ENCODE peak calls at places on chromosomes 16 and 17, in four cellular contexts. B is WERI-Rb-1, E is H9, K is heart right ventricle. S is an unnamed sample. For H3K9me3, the result is how much of the 10 kb centered on the place peaks cover.

GRCh38 chr16:29007865-29008593 is 23.2 kb downstream of the LAT start:
- DNase-seq in B (no peak), E (no peak), K (no peak), S (no peak)

GRCh38 chr16:73034374-73034773 is 13.6 kb downstream of the ZFHX3 start:
- DNase-seq in E (no peak), K (no peak), B (no peak), S (peak)

GRCh38 chr17:50604470-50604869 is 30.2 kb upstream of the ABCC3 start:
- DNase-seq in B (no peak), E (peak), K (peak), S (peak)

GRCh38 chr16:580946-581498 is 8.8 kb upstream of the RAB40C start:
- DNase-seq in B (no peak), E (no peak), K (no peak), S (no peak)

GRCh38 chr16:64950262-64950661 is 171.6 kb downstream of the CDH11 start:
- DNase-seq in B (peak), K (no peak), E (peak), S (peak)

GRCh38 chr17:1626333-1626732 is 2.3 kb downstream of the SLC43A2 start:
- DNase-seq in E (no peak), B (peak), K (no peak), S (peak)

GRCh38 chr16:75810342-75810741 is 84.1 kb upstream of the CPHXL start:
- DNase-seq in E (no peak), B (no peak), K (no peak), S (no peak)

GRCh38 chr17:17830740-17831207 is 6.0 kb downstream of the SREBF1 start:
- DNase-seq in K (no peak), E (no peak), B (no peak), S (no peak)

GRCh38 chr17:75688209-75688771 is 21.2 kb downstream of the SAP30BP start:
- DNase-seq in B (no peak), K (no peak), E (no peak), S (no peak)

GRCh38 chr17:17484451-17484899 is 7.7 kb downstream of the MED9 start:
- DNase-seq in K (no peak), B (no peak), E (no peak), S (no peak)

GRCh38 chr17:56880571-56880970 is 33.3 kb downstream of the TRIM25 start:
- DNase-seq in B (no peak), E (no peak), K (no peak), S (no peak)

GRCh38 chr17:13209091-13209490 is 191.3 kb upstream of the ELAC2 start:
- DNase-seq in K (no peak), E (no peak), B (no peak), S (no peak)

GRCh38 chr17:48241770-48242497 is 134.4 kb downstream of the SNX11 start:
- DNase-seq in K (no peak), B (peak), E (no peak), S (peak)

GRCh38 chr17:41754066-41754465 is 19.6 kb upstream of the HAP1 start:
- DNase-seq in E (no peak), B (peak), K (no peak), S (no peak)

GRCh38 chr17:38797091-38797490 is 2.3 kb downstream of the PIP4K2B start:
- DNase-seq in B (no peak), E (no peak), K (no peak), S (no peak)

GRCh38 chr16:714079-714478 is 839 bp upstream of the METRN start:
- DNase-seq in B (no peak), K (no peak), E (no peak), S (no peak)

GRCh38 chr17:7562208-7562605 is 488 bp downstream of the SENP3 start:
- DNase-seq in K (no peak), E (no peak), B (no peak), S (no peak)

GRCh38 chr16:31715915-31716314 is 157.7 kb upstream of the ZNF267 start:
- DNase-seq in K (no peak), B (no peak), E (no peak), S (no peak)

GRCh38 chr16:31713945-31714898 is 159.4 kb upstream of the ZNF267 start:
- DNase-seq in E (peak), B (no peak), K (no peak), S (peak)

GRCh38 chr16:31713071-31713944 is 160.3 kb upstream of the ZNF267 start:
- DNase-seq in B (peak), K (peak), E (peak), S (peak)

GRCh38 chr16:31714899-31715504 is 158.6 kb upstream of the ZNF267 start:
- DNase-seq in E (no peak), K (no peak), B (no peak), S (no peak)

GRCh38 chr16:31718998-31719397 is 154.6 kb upstream of the ZNF267 start:
- DNase-seq in B (no peak), K (no peak), E (no peak), S (no peak)
- H3K9me3 ChIP-seq in B (under half), K (under half), E (under half), S (under half)

GRCh38 chr17:34151081-34151480 is 104.0 kb upstream of the CCL2 start:
- DNase-seq in B (no peak), E (no peak), K (no peak), S (no peak)

DNA sequence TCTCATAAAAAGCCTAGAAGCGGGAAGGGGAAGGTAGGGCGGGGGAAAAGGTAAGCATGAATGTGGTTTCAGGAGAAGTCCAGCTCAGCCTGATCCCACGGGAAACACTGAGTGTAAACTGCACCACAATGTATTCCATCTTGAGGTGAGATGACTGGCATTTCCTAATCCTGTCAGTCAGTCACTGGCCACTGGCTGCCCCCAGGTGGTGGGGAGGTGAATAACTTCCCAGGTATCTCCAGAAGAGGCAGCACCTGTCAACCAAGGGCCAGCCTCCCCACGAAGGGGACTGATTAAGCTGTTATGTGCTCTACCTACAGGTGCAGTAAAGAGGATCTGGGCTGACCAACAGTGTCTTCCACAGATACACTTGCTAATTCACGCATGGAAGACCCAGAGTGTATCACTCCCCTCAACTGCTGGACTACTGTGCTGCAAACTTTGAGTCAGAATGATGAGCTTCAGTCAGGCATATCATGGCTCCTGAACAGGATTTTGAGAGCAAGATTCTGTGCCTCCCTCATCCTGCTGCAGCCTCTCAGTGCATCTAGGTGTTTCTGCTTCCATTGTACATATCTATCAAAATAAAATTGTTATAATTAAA is 108.5 kb upstream of the CCL2 start:
- DNase-seq in K (peak), B (peak), E (peak), S (peak)
- TF ChIP-seq CTCF in K (peak), B (peak), E (peak), S (peak)

DNA sequence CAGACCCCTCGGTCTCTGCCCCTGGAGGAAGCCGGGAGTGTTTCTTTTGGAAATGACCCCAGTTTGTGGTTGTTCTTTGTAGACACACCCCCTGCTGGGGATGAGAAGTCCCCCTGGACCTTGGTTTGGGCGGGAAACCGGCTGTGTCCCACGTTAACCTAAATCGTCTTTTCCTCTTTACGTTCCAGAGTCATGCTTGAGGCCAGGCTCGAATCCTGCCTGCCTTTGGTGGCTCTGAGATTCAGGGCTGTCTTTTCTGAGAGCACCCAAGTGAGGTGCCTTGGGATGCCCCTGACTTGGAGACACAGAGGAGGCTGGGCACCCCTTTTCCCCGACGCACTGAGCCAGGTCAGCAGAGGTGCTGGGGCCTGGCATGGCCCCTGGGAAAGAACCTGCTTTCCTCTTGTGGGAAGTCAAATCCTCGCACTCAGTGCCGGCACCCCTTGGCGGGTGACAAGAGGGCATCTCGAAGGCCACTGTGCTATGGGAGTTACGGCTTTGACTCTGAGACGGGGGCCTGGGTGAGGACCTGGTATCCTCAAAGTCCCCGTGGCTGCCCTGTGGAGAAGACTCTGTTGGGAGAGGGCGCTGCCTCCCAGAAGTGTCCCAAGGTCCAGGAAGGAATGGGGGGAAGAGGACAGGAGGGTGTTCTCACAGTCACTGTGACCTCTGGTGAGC is 116.8 kb downstream of the METRNL start:
- DNase-seq in B (no peak), K (no peak), E (no peak), S (no peak)
- H3K9me3 ChIP-seq in B (under half), K (under half), E (under half), S (under half)

GRCh38 chr17:19379306-19380075 is 1.2 kb downstream of the MAPK7 start:
- DNase-seq in B (no peak), K (no peak), E (no peak), S (peak)
- TF ChIP-seq CTCF in B (no peak), K (no peak), E (no peak), S (peak)

GRCh38 chr16:31785126-31785525 is 88.5 kb upstream of the ZNF267 start:
- DNase-seq in B (no peak), E (no peak), K (no peak), S (no peak)
- H3K9me3 ChIP-seq in B (under half), E (under half), K (half or more), S (half or more)

DNA sequence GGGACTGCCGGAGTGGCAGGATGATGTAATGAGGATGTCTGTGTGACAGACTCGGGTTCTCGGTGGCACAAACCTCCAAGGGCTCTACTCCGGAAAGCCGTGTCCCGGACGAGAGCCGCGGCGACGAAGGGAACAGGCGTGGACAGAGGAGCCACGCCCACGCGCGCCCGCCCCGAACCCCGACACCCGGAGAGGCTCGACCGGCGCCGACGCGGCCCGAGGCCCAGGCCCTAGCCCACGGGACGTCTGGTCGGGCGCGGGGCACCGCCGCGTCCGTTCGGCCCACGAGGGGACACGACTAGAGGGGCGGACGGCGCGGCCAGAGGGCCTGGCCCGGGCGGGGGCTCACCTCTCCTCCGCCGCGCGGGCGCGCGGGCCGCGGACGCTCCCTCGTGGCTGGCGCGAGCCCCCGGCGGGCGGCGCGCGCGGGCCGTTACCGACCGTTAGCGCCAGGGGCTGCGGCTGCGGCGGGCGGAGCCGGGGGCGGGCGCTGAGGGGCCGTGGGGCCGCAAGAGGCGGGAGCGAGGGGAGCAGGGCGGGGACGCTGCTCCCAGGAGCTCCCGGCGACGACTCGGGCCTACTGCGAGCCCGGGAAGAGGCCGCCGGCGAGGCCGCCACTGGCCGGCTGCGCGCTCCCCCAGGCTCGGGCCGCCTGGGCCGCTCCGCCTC is 2.1 kb upstream of the IRX5 start:
- DNase-seq in E (peak), B (peak), K (peak), S (peak)
- TF ChIP-seq CTCF in E (no peak), B (no peak), K (no peak), S (no peak)

DNA sequence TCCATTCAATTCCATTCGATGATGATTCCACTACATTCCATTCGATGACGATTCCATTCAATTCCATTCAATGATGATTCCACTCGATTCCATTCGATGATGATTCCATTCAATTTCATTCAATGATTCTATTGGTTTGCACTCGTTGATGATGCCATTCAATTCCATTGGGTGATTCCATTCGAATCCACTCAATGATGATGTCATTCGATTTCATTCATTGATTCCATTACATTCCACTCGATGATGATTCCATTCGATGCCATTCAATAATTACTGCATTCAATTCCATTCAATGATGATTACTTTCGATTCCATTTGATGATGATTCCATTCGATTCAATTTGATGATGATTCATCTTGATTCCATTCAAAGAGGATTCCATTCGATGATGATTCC is 1299.4 kb downstream of the TP53TG3F start:
- DNase-seq in E (no peak), B (no peak), K (no peak), S (no peak)
- H3K9me3 ChIP-seq in E (half or more), B (under half), K (half or more), S (half or more)